ENCODE peak calls at places on chromosomes 7 and 10, in four cellular contexts. U is tibial nerve, L is HFFc6, Z is body of pancreas. Q is an unnamed sample.
A peak's percentile ranks its signal among the peaks of the same experiment; 100 is the strongest.

GRCh38 chr7:70317356-70317755 is 719.1 kb downstream of the AUTS2 start:
- DNase-seq in Z (peak; percentile 4), U (no peak), L (no peak), Q (no peak)

GRCh38 chr7:76206633-76207032 is 4.9 kb downstream of the SRRM3 start:
- DNase-seq in Z (no peak), U (no peak), L (no peak), Q (no peak)

GRCh38 chr7:8160250-8160649 is 101.7 kb downstream of the ICA1 start:
- DNase-seq in U (no peak), L (no peak), Z (no peak), Q (no peak)

GRCh38 chr7:41331194-41331593 is 371.7 kb downstream of the INHBA start:
- DNase-seq in L (no peak), Z (no peak), U (no peak), Q (no peak)

GRCh38 chr7:37987732-37988131 is 67.3 kb downstream of the EPDR1 start:
- DNase-seq in Z (peak; percentile 37), L (no peak), U (no peak), Q (no peak)

GRCh38 chr10:69290993-69291392 is 12.7 kb downstream of the HK1 start:
- DNase-seq in L (no peak), U (no peak), Z (no peak), Q (no peak)

GRCh38 chr10:115402690-115403089 is 309.5 kb downstream of the ATRNL1 start:
- DNase-seq in U (no peak), Z (no peak), L (peak; percentile 4), Q (no peak)

GRCh38 chr7:111223802-111224253 is 132.9 kb downstream of the LRRN3 start:
- DNase-seq in Z (no peak), L (no peak), U (no peak), Q (no peak)

GRCh38 chr10:68578945-68579344 is 18.8 kb downstream of the TET1 start:
- DNase-seq in Z (no peak), U (no peak), L (no peak), Q (no peak)

GRCh38 chr10:114526112-114526496 is 121.8 kb upstream of the AFAP1L2 start:
- DNase-seq in U (no peak), L (no peak), Z (no peak), Q (no peak)

GRCh38 chr10:59319854-59320253 is 42.5 kb downstream of the FAM13C start:
- DNase-seq in L (no peak), Z (no peak), U (no peak), Q (no peak)

GRCh38 chr7:552711-553636 is 33.3 kb upstream of the PDGFA start:
- DNase-seq in U (no peak), Z (no peak), L (no peak), Q (no peak)

GRCh38 chr7:12674861-12675260 is 12.6 kb upstream of the ARL4A start:
- DNase-seq in L (no peak), Z (peak; percentile 66), U (no peak), Q (no peak)

GRCh38 chr7:108347616-108348015 is 108.6 kb downstream of the NRCAM start:
- DNase-seq in U (no peak), Z (no peak), L (peak; percentile 48), Q (no peak)

GRCh38 chr10:10824611-10825148 is 193.0 kb upstream of the CELF2 start:
- DNase-seq in L (peak; percentile 77), U (no peak), Z (peak; percentile 26), Q (no peak)

GRCh38 chr7:1512781-1513656 is 8.8 kb upstream of the INTS1 start:
- DNase-seq in Z (peak; percentile 64), L (peak; percentile 79), U (no peak), Q (no peak)

GRCh38 chr10:114388275-114388674 is 16.0 kb downstream of the AFAP1L2 start:
- DNase-seq in Z (no peak), L (no peak), U (no peak), Q (no peak)

GRCh38 chr7:36161996-36162395 is 8.9 kb downstream of the EEPD1 start:
- DNase-seq in L (no peak), U (no peak), Z (no peak), Q (no peak)

GRCh38 chr7:98398567-98399372 is 2.1 kb downstream of the BAIAP2L1 start:
- DNase-seq in L (no peak), U (no peak), Z (peak; percentile 17), Q (no peak)

GRCh38 chr7:104126411-104126841 is 81.4 kb downstream of the ORC5 start:
- DNase-seq in L (no peak), U (no peak), Z (no peak), Q (no peak)

GRCh38 chr7:27091125-27091524 is 4.7 kb downstream of the HOXA1 start:
- DNase-seq in U (no peak), Z (no peak), L (no peak), Q (no peak)

GRCh38 chr7:137508437-137509175 is 165.1 kb upstream of the PTN start:
- DNase-seq in Z (no peak), U (no peak), L (peak; percentile 72), Q (no peak)

GRCh38 chr7:132168239-132168638 is 408.0 kb downstream of the PLXNA4 start:
- DNase-seq in Z (no peak), U (no peak), L (no peak), Q (no peak)

GRCh38 chr10:86104611-86105145 is 261.9 kb downstream of the GRID1 start:
- DNase-seq in Z (no peak), U (no peak), L (no peak), Q (no peak)

GRCh38 chr7:47039089-47039648 is 542.7 kb downstream of the TNS3 start:
- DNase-seq in Z (no peak), L (no peak), U (no peak), Q (no peak)

GRCh38 chr10:31698169-31698890 is 230.3 kb downstream of the ARHGAP12 start:
- DNase-seq in L (peak; percentile 74), U (peak; percentile 48), Z (peak; percentile 72), Q (no peak)

GRCh38 chr10:54958844-54959243 is 157.8 kb upstream of the PCDH15 start:
- DNase-seq in L (no peak), U (no peak), Z (no peak), Q (no peak)

GRCh38 chr10:74244097-74244685 is 93.2 kb downstream of the ADK start:
- DNase-seq in U (no peak), L (peak; percentile 16), Z (peak; percentile 40), Q (no peak)

GRCh38 chr10:86952106-86952505 is 5.3 kb downstream of the MMRN2 start:
- DNase-seq in L (no peak), U (no peak), Z (no peak), Q (no peak)

GRCh38 chr7:10075866-10076265 is 897.8 kb upstream of the PHF14 start:
- DNase-seq in Z (no peak), U (no peak), L (no peak), Q (no peak)

GRCh38 chr7:46948776-46949175 is 633.1 kb downstream of the TNS3 start:
- DNase-seq in Z (no peak), U (no peak), L (no peak), Q (no peak)

GRCh38 chr10:130854151-130854550 is 457.4 kb downstream of the TCERG1L start:
- DNase-seq in Z (no peak), L (no peak), U (no peak), Q (no peak)

GRCh38 chr10:970311-971149 is 17.7 kb upstream of the GTPBP4 start:
- DNase-seq in U (no peak), L (peak; percentile 26), Z (peak; percentile 71), Q (no peak)

GRCh38 chr10:43166207-43166878 is 28.1 kb downstream of the CSGALNACT2 start:
- DNase-seq in U (no peak), L (no peak), Z (no peak), Q (no peak)

GRCh38 chr10:43166879-43167490 is 28.7 kb downstream of the CSGALNACT2 start:
- DNase-seq in L (no peak), Z (no peak), U (no peak), Q (no peak)

GRCh38 chr10:43172645-43173044 is 34.4 kb downstream of the CSGALNACT2 start:
- DNase-seq in U (no peak), L (no peak), Z (no peak), Q (no peak)

GRCh38 chr10:43173120-43173519 is 34.9 kb downstream of the CSGALNACT2 start:
- DNase-seq in U (no peak), L (no peak), Z (no peak), Q (no peak)

GRCh38 chr10:43170491-43170890 is 32.2 kb downstream of the CSGALNACT2 start:
- DNase-seq in L (peak; percentile 21), U (no peak), Z (no peak), Q (no peak)
- TF ChIP-seq CTCF in L (peak; percentile 57), U (no peak), Z (no peak), Q (no peak)

DNA sequence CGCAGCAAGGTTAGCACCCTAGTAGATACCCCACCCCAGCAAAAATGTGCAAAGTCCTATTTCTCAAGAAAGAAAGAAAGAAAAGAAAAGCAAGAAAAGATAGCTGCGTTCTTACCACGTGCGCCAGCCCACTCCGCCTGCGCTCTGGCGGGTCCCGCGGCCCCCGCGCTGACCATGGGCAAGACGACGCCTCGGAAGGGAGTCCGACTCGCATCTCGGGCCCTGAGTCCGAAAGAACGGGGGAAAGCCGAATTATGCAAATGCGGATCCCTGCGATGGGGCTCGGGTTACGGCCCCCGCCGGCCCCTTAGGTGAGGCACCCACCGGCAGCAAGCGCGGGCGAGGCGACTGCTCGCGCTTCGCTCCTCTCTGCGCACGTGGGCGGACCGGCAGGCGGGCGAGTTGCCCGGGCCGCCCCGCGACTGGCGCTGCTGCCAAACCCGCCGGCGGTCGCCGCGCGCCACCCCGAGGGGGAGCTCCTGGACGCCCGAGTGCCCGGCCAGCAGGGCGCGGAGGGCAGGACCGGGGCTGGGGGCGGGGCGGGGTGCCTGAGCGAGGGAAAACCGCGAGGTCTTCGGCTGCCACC is 2.4 kb upstream of the EGR2 start:
- DNase-seq in Z (peak; percentile 26), L (no peak), U (no peak), Q (no peak)
- TF ChIP-seq CTCF in Z (no peak), L (no peak), U (peak; percentile 23), Q (no peak)

GRCh38 chr7:101918426-101918825 is 101.0 kb downstream of the CUX1 start:
- DNase-seq in U (no peak), Z (no peak), L (no peak), Q (no peak)

GRCh38 chr7:101922631-101923275 is 105.3 kb downstream of the CUX1 start:
- DNase-seq in U (no peak), L (no peak), Z (no peak), Q (no peak)

GRCh38 chr7:101919363-101920115 is 102.1 kb downstream of the CUX1 start:
- DNase-seq in U (no peak), L (no peak), Z (no peak), Q (no peak)

GRCh38 chr7:101923276-101923985 is 106.0 kb downstream of the CUX1 start:
- DNase-seq in U (no peak), Z (no peak), L (peak; percentile 48), Q (no peak)

GRCh38 chr7:101921061-101921460 is 103.6 kb downstream of the CUX1 start:
- DNase-seq in Z (no peak), L (no peak), U (no peak), Q (no peak)
- TF ChIP-seq CTCF in Z (no peak), L (no peak), U (no peak), Q (no peak)

DNA sequence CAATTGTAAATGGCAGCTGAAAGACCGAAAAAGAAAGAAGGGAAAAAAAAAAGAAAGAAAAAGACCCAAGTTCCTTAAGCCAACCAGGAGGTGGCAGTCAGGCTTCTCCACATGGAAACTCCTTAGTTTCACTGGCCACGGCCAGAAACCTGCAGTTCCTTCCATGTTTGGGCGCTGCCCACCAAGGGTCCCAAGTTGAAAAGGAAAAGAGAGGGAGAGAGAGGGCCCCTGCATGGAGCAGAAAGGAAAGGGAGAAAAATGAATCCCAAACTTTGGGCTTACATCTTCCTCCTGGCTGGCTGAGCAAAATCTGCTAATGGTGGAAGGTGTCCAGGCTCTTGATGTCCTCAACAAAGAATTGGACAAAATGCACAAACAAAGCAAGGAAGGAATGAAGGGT is 31.8 kb upstream of the ABCA13 start:
- DNase-seq in Z (no peak), U (no peak), L (no peak), Q (no peak)
- TF ChIP-seq CTCF in Z (no peak), U (no peak), L (peak; percentile 67), Q (no peak)

GRCh38 chr7:42886129-42886528 is 25.7 kb downstream of the C7orf25 start:
- DNase-seq in L (peak; percentile 21), Z (no peak), U (no peak), Q (no peak)
- TF ChIP-seq CTCF in L (peak; percentile 74), Z (no peak), U (no peak), Q (peak; percentile 6)